ENCODE peak calls at places on chromosomes 12 and 14, in ten cellular contexts. K is hepatic stellate cell; J is NCI-H1436; X is kidney glomerular epithelial cell; S is stimulated activated CD4-positive, alpha-beta T cell treated with anti-CD3 and anti-CD28 coated beads, TNF-alpha, amount 100 ng/mL, for 1 hour; W is ELR; G is T-helper 2 cell; A is T-cell; I is IMR-90; C is midbrain. Q is an unnamed sample.

GRCh38 chr14:105248368-105249174 is at the start of gene BTBD6:
- DNase-seq in A (peak; percentile 76), S (peak; percentile 82), J (peak; percentile 80), X (peak; percentile 59), C (peak; percentile 86), G (peak; percentile 81), I (peak; percentile 83), K (peak; percentile 94), W (peak; percentile 92), Q (peak; percentile 87)

GRCh38 chr12:121649819-121650353 is 19.6 kb downstream of the MORN3 start:
- DNase-seq in A (no peak), S (no peak), K (no peak), I (no peak), G (no peak), C (no peak), J (no peak), W (no peak), X (no peak), Q (peak; percentile 44)

GRCh38 chr14:38357557-38357956 is 101.7 kb upstream of the CLEC14A start:
- DNase-seq in G (no peak), A (no peak), I (peak; percentile 92), J (no peak), S (no peak), W (peak; percentile 81), X (no peak), K (peak; percentile 72), C (no peak), Q (no peak)

GRCh38 chr12:6869049-6870021 is 2.0 kb downstream of the TPI1 start:
- DNase-seq in S (peak; percentile 71), C (peak; percentile 75), W (peak; percentile 84), A (peak; percentile 72), I (peak; percentile 70), K (peak; percentile 83), G (peak; percentile 77), X (peak; percentile 57), J (peak; percentile 74), Q (peak; percentile 89)

GRCh38 chr14:59018978-59019377 is 169.5 kb upstream of the DAAM1 start:
- DNase-seq in I (peak; percentile 4), W (peak; percentile 33), X (no peak), J (no peak), S (no peak), C (no peak), G (no peak), A (no peak), K (no peak), Q (no peak)

GRCh38 chr12:2555487-2556082 is 239.2 kb upstream of the FKBP4 start:
- DNase-seq in A (no peak), X (no peak), S (no peak), J (peak; percentile 86), G (no peak), K (no peak), C (no peak), I (no peak), W (no peak), Q (no peak)

GRCh38 chr12:48973531-48973930 is 2.0 kb upstream of the WNT10B start:
- DNase-seq in K (peak; percentile 44), A (no peak), I (no peak), G (no peak), W (no peak), J (no peak), X (no peak), C (no peak), S (no peak), Q (no peak)

GRCh38 chr14:78946949-78947348 is 776.8 kb downstream of the NRXN3 start:
- DNase-seq in J (no peak), G (no peak), S (no peak), I (no peak), A (no peak), K (no peak), C (no peak), W (no peak), X (no peak), Q (no peak)

GRCh38 chr12:53499261-53500118 is at the start of gene MAP3K12:
- DNase-seq in W (peak; percentile 79), S (peak; percentile 43), C (peak; percentile 78), X (peak; percentile 12), J (peak; percentile 73), G (peak; percentile 49), A (peak; percentile 52), K (peak; percentile 71), I (peak; percentile 47), Q (peak; percentile 70)

GRCh38 chr12:65891219-65891618 is 66.9 kb downstream of the HMGA2 start:
- DNase-seq in K (peak; percentile 46), J (no peak), S (no peak), I (peak; percentile 57), W (peak; percentile 73), G (no peak), A (no peak), C (no peak), X (peak; percentile 20), Q (no peak)

GRCh38 chr14:103444837-103445524 is 59.8 kb downstream of the MARK3 start:
- DNase-seq in G (no peak), K (no peak), J (no peak), S (no peak), X (no peak), A (no peak), I (peak; percentile 83), W (no peak), C (no peak), Q (no peak)

GRCh38 chr14:103696027-103696402 is 19.2 kb downstream of the XRCC3 start:
- DNase-seq in W (no peak), A (no peak), K (no peak), I (no peak), X (no peak), J (no peak), C (no peak), S (no peak), G (no peak), Q (no peak)

GRCh38 chr12:26821212-26821701 is 11.7 kb downstream of the ITPR2 start:
- DNase-seq in X (peak; percentile 24), J (no peak), S (no peak), K (no peak), C (peak; percentile 40), W (peak; percentile 49), G (no peak), I (peak; percentile 23), A (no peak), Q (no peak)

GRCh38 chr12:119902084-119902509 is 25.0 kb upstream of the CIT start:
- DNase-seq in C (peak; percentile 44), S (peak; percentile 56), J (peak; percentile 68), X (peak; percentile 77), I (peak; percentile 77), A (peak; percentile 33), G (peak; percentile 69), K (peak; percentile 61), W (peak; percentile 84), Q (peak; percentile 83)

GRCh38 chr14:89616425-89617141 is 199.6 kb upstream of the FOXN3 start:
- DNase-seq in I (peak; percentile 39), C (no peak), W (peak; percentile 14), A (no peak), J (no peak), G (no peak), X (no peak), S (no peak), K (peak; percentile 39), Q (peak; percentile 76)

GRCh38 chr12:54277823-54278276 is 2.1 kb downstream of the CBX5 start:
- DNase-seq in J (no peak), A (no peak), K (peak; percentile 42), W (peak; percentile 50), S (no peak), G (no peak), X (peak; percentile 23), C (no peak), I (no peak), Q (no peak)

GRCh38 chr12:111287125-111287900 is 81.6 kb downstream of the PHETA1 start:
- DNase-seq in S (no peak), I (no peak), J (peak; percentile 61), W (no peak), X (no peak), C (no peak), A (no peak), K (no peak), G (no peak), Q (no peak)

GRCh38 chr12:60394680-60395079 is 798.9 kb downstream of the SLC16A7 start:
- DNase-seq in W (peak; percentile 90), X (peak; percentile 11), C (no peak), K (peak; percentile 47), G (no peak), S (no peak), J (no peak), A (no peak), I (peak; percentile 85), Q (no peak)

GRCh38 chr12:53530056-53530455 is 22.8 kb upstream of the NPFF start:
- DNase-seq in A (no peak), X (no peak), I (no peak), G (no peak), S (no peak), K (no peak), J (no peak), W (no peak), C (no peak), Q (no peak)

GRCh38 chr12:24228371-24228770 is 278.9 kb upstream of the SOX5 start:
- DNase-seq in K (no peak), C (no peak), W (no peak), A (no peak), S (no peak), J (no peak), G (no peak), I (no peak), X (no peak), Q (no peak)

GRCh38 chr14:95021588-95021987 is 135.7 kb downstream of the DICER1 start:
- DNase-seq in A (no peak), J (no peak), C (no peak), I (no peak), K (no peak), G (no peak), X (no peak), W (no peak), S (no peak), Q (no peak)

GRCh38 chr12:125159687-125160086 is 94.5 kb downstream of the AACS start:
- DNase-seq in G (no peak), W (no peak), J (no peak), X (no peak), C (no peak), A (no peak), K (no peak), S (no peak), I (no peak), Q (no peak)

GRCh38 chr14:34851395-34851794 is 23.8 kb downstream of the BAZ1A start:
- DNase-seq in I (peak; percentile 71), A (no peak), G (no peak), J (no peak), W (peak; percentile 64), X (no peak), S (no peak), K (peak; percentile 22), C (no peak), Q (no peak)

GRCh38 chr14:22565391-22565945 is 23.6 kb downstream of the DAD1 start:
- DNase-seq in G (no peak), C (no peak), J (no peak), A (no peak), W (no peak), K (no peak), S (no peak), X (no peak), I (no peak), Q (no peak)

GRCh38 chr14:95189400-95190162 is 32.3 kb upstream of the DICER1 start:
- DNase-seq in J (no peak), W (no peak), I (no peak), G (no peak), X (no peak), A (no peak), K (no peak), S (no peak), C (no peak), Q (no peak)